ENCODE peak calls at places on chromosomes 3 and 15, in four cellular contexts. C, X, G and I are unnamed samples.

GRCh38 chr15:101538996-101539395 is 49.5 kb upstream of the PCSK6 start:
- DNase-seq in C (no peak), X (no peak), G (no peak), I (no peak)

GRCh38 chr3:162721736-162722135 is 1225.1 kb downstream of the OTOL1 start:
- DNase-seq in C (no peak), X (no peak), G (no peak), I (no peak)

GRCh38 chr15:60551147-60551780 is 72.3 kb upstream of the ICE2 start:
- DNase-seq in C (no peak), X (no peak), G (no peak), I (no peak)

GRCh38 chr3:83500422-83500821 is 1458.4 kb upstream of the CADM2 start:
- DNase-seq in C (no peak), X (no peak), G (no peak), I (no peak)

GRCh38 chr15:26087395-26087794 is 224.3 kb upstream of the ATP10A start:
- DNase-seq in C (no peak), X (no peak), G (no peak), I (no peak)

GRCh38 chr15:91949361-91949760 is 95.9 kb downstream of the SLCO3A1 start:
- DNase-seq in C (no peak), X (no peak), G (no peak), I (no peak)

GRCh38 chr3:194773216-194773615 is 87.5 kb downstream of the FAM43A start:
- DNase-seq in C (no peak), X (peak), G (no peak), I (no peak)

GRCh38 chr3:13521309-13521708 is 27.6 kb upstream of the FBLN2 start:
- DNase-seq in C (no peak), X (no peak), G (no peak), I (no peak)

GRCh38 chr15:35506272-35506870 is 39.6 kb downstream of the DPH6 start:
- DNase-seq in C (no peak), X (no peak), G (no peak), I (no peak)

GRCh38 chr3:110799236-110799635 is 272.4 kb upstream of the NECTIN3 start:
- DNase-seq in C (no peak), X (no peak), G (no peak), I (no peak)

GRCh38 chr15:19973718-19974117 is 567.9 kb downstream of the GOLGA6L6 start:
- DNase-seq in C (no peak), X (no peak), G (no peak), I (peak)

GRCh38 chr3:139020868-139021234 is at the start of gene PRR23B:
- DNase-seq in C (no peak), X (no peak), G (no peak), I (peak)

GRCh38 chr15:72168833-72169232 is 28.8 kb downstream of the GRAMD2A start:
- DNase-seq in C (no peak), X (no peak), G (no peak), I (peak)

GRCh38 chr15:40982855-40983254 is 29.6 kb downstream of the CHAC1 start:
- DNase-seq in C (no peak), X (peak), G (no peak), I (no peak)

GRCh38 chr3:100993309-100993708 is at the start of gene ABI3BP:
- DNase-seq in C (peak), X (peak), G (no peak), I (peak)

GRCh38 chr3:50267280-50267913 is 1.6 kb upstream of the SEMA3B start:
- DNase-seq in C (no peak), X (no peak), G (no peak), I (no peak)

GRCh38 chr3:170470063-170471006 is 51.7 kb downstream of the CLDN11 start:
- DNase-seq in C (no peak), X (no peak), G (no peak), I (peak)

GRCh38 chr15:74406992-74407705 is 26.6 kb downstream of the SEMA7A start:
- DNase-seq in C (no peak), X (no peak), G (no peak), I (peak)

GRCh38 chr3:2856062-2856792 is 253.9 kb downstream of the IL5RA start:
- DNase-seq in C (no peak), X (no peak), G (no peak), I (no peak)

GRCh38 chr3:77931272-77932009 is 891.5 kb downstream of the ROBO2 start:
- DNase-seq in C (no peak), X (no peak), G (no peak), I (no peak)

GRCh38 chr3:170511371-170511770 is 74.5 kb downstream of the SLC7A14 start:
- DNase-seq in C (no peak), X (no peak), G (no peak), I (no peak)

GRCh38 chr15:74543583-74543982 is 2.6 kb downstream of the ARID3B start:
- DNase-seq in C (no peak), X (no peak), G (no peak), I (no peak)

GRCh38 chr15:29465196-29465595 is 195.6 kb upstream of the NSMCE3 start:
- DNase-seq in C (no peak), X (no peak), G (no peak), I (no peak)

GRCh38 chr3:128488636-128488994 is 4.4 kb downstream of the GATA2 start:
- DNase-seq in C (no peak), X (no peak), G (no peak), I (peak)

GRCh38 chr3:128490650-128491070 is 2.3 kb downstream of the GATA2 start:
- DNase-seq in C (no peak), X (peak), G (no peak), I (no peak)

GRCh38 chr3:128491071-128491899 is 1.7 kb downstream of the GATA2 start:
- DNase-seq in C (no peak), X (peak), G (no peak), I (peak)

GRCh38 chr3:128488995-128489859 is 3.8 kb downstream of the GATA2 start:
- DNase-seq in C (peak), X (peak), G (no peak), I (peak)

DNA sequence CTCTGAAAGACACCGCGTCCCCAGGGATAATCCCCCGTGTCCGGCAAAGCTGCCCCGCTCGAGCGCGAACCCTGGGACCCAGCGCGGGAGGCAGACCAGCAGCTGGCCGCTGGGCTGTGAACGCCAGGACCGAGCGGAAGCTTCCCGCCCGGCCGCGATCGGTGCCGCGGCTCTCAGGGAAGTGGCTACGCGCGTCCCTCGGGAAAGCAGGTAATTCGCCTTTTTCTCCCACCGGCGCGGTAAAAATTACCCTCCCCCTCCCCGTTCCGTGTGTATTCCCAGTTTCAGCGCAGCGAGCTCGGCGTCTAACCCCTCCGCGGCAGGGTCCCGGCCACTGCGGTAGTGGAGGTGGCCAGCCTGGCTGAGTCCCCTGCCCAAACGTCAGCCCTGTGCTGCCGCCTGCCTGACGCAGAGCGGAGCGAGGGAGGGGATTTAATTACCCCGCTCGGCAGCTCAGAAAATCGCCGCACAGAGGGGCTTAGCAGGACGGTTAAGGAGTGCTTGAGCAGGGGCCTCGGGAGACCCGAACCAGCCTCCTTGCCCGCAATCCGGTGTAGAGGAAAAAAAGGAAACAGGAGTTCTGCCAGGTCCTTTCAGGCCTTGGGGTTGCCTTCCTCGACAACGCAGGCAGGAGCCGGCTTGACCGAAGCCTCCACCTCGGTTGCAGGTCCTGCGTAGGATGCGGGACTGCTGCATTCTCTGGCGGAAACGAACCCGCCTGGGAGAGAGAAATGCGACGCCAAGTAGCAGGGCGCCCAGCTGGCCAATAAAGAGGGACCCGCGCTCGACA is 2.9 kb downstream of the GATA2 start:
- DNase-seq in C (no peak), X (peak), G (no peak), I (no peak)
- TF ChIP-seq EZH2 in C (no peak), X (no peak), G (peak), I (no peak)

GRCh38 chr15:68416158-68416535 is 15.8 kb downstream of the ITGA11 start:
- DNase-seq in C (no peak), X (no peak), G (no peak), I (no peak)

GRCh38 chr15:68415501-68416157 is 16.3 kb downstream of the ITGA11 start:
- DNase-seq in C (no peak), X (no peak), G (no peak), I (peak)

GRCh38 chr15:68418611-68419161 is 13.3 kb downstream of the ITGA11 start:
- DNase-seq in C (no peak), X (peak), G (no peak), I (no peak)

GRCh38 chr15:68417897-68418296 is 14.1 kb downstream of the ITGA11 start:
- DNase-seq in C (no peak), X (no peak), G (no peak), I (no peak)

DNA sequence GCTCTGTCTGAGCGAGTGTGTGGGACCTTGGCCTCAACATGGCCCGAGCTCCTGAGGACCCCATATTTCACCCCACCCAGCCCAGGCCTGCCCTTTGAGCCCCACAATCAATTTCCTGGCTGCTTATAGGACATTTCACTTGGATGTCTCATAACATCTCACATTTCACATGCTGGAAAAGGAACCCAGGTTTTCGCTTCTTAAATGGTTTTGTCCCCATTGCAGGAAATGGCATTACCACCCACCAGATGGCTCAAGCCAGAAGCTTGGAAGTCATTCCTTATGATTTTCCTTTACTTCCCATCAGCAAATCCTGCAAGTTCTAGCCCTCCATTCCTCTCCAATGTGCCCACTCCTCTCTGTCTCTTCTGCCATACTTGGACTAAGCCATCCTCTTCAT is 14.9 kb downstream of the ITGA11 start:
- DNase-seq in C (no peak), X (no peak), G (no peak), I (no peak)
- TF ChIP-seq MAX in C (no peak), X (no peak), G (no peak), I (no peak)

GRCh38 chr3:61563614-61564404 is 2.4 kb downstream of the PTPRG start:
- DNase-seq in C (no peak), X (peak), G (no peak), I (no peak)
- TF ChIP-seq EZH2 in C (no peak), X (peak), G (no peak), I (no peak)

DNA sequence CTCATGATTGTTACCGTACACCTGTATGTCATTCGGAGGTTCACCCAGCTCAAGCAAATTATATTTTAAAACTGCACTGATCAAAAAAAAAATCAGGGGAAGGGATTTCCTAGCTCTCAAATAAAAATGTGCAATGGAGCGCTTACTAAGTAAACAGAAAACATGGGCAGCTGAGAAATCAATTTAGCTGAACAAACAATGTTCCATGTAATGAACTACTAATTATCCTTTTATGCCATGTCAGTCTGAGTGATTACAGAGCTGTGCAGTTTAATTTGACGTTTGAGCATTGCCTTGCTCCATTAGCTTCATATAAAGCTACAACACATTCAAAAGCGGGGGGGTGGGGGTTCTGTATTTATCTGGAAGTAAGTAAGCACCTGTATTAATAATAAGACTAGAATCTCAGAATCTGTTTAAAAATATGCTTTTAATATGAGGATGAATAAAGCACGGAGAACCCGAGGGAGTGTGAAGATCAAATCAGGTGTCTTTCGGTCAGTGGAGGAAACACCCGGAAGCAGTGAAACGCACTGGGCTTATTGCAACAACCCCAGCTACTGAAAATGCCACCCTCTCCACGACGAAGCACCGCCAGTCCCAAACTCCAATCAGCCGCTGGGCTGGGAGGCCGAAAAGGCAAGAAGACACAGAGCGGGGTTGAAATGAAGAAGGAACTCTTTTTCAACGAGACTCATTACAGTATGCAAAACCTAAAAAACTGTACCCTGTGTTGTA is 196.5 kb upstream of the ATP11B start:
- DNase-seq in C (no peak), X (no peak), G (no peak), I (no peak)
- TF ChIP-seq MAX in C (no peak), X (no peak), G (no peak), I (no peak)

GRCh38 chr15:52797625-52798501 is 7.7 kb upstream of the ONECUT1 start:
- DNase-seq in C (no peak), X (no peak), G (no peak), I (no peak)

GRCh38 chr15:52798529-52799101 is 8.5 kb upstream of the ONECUT1 start:
- DNase-seq in C (no peak), X (no peak), G (no peak), I (no peak)

GRCh38 chr15:52796228-52796521 is 6.0 kb upstream of the ONECUT1 start:
- DNase-seq in C (no peak), X (no peak), G (no peak), I (no peak)

GRCh38 chr15:52795464-52796227 is 5.5 kb upstream of the ONECUT1 start:
- DNase-seq in C (no peak), X (no peak), G (no peak), I (no peak)

DNA sequence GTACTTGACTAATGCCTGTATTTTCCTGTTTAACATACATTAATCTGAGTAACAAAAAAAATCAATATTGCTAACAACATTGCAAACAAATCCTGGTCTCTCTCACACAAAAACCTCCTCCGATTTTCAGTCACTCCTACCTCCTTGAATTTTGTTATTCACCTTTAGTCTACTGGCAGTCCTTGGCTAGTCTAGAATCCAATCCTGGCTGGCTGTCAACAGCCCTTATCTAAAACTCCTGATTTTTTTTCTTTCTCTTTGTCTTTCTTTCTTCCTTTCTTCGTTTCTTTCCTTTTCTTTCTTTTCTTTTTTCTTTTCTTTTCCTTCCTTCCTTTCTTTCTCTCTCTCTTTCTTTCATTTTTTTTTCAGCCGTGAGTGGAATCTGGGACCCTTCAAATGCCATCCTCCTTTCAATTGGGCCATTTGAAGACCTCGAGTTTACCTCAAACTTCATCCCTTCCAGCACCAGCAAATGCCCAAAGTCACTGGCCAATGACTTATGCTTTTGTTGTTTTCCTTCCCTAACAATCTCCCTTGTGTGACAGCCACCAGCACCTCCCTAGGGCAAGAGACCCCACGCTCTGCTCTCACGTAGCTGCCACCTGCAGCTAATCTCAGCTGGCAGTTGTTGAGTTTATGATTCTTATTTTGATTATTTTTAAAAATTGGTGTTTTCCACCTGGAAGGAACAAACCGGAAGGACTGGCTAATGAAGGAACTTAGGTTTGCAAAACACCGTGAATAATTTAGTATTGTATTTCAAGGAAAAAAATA is 6.8 kb upstream of the ONECUT1 start:
- DNase-seq in C (no peak), X (no peak), G (no peak), I (no peak)
- TF ChIP-seq EZH2 in C (no peak), X (no peak), G (no peak), I (no peak)

DNA sequence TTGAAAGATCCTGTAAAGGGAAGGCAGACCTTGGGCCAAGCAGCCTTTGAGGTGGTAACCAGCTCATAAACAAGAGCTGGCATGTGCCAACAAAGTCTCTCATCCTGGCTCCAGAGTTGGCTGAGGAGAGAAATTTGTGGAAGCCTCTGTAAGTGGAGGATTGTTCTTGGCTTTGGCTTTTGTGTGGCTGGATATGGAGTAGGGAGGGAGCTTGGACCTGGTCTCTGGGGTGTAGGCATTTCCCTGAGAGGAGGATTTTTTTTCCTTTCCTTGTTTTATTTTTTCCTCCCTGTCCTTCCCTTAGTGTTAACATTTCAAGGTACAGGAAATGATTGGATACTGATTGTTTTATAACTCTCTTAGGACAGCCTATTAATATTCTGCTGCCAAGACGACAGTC is 60.8 kb downstream of the ZNF609 start:
- DNase-seq in C (no peak), X (peak), G (no peak), I (no peak)
- TF ChIP-seq MAX in C (no peak), X (no peak), G (no peak), I (no peak)

DNA sequence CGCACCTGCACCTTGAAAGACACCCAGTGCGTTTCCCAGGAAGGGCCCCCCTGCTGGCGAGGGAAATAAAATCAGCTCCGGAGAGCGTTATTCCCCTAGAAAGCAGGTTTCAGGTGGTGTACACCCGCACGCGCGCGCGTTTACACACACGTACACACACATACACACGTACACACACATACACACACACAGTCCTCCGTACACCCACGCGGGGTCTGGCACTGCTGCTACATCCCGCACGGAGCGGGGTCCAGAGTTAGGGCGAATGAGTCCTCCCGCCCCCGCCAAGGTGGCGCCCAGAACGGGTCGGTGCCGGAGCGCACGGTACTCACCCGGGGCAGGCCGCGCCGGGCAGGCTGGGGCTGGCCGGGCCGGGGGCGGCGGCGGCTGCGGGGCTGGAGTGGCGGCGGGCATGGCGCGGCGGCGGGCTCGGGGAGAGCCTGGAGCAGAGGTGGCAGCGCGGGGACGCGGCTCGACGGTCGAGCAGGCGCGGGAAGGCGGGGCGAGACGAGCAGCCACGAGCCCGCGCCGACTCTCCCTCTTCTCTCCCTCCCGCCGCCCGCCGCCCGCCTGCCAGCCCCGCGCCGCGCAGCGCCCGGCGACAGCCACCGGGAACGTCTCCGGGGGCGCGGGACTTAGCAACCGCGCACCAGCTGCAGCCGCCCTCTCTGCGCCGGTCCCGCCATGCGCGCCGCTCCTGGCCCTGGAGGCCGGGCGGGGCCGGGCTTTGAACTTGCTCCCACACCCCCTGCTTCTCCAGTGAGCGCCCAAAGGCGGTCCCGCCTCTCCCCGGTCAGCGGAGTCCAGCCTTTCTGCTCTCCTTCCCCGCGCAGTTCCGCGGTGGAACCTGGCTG is at the start of gene DCLK3:
- DNase-seq in C (no peak), X (no peak), G (no peak), I (no peak)
- TF ChIP-seq EZH2 in C (no peak), X (peak), G (peak), I (no peak)